ENCODE peak calls at places on chromosomes 5 and 9, in four cellular contexts. One of them, this sample, is unnamed.

GRCh38 chr9:90020277-90020871 is 415.6 kb downstream of the GADD45G start:
- DNase-seq in GM20000: no peak
- DNase-seq in GM13976: no peak
- DNase-seq in GM13977: no peak
- DNase-seq in this sample: no peak

GRCh38 chr9:90433398-90433890 is 209.2 kb downstream of the DIRAS2 start:
- DNase-seq in GM13976: no peak
- DNase-seq in GM20000: no peak
- DNase-seq in GM13977: no peak
- DNase-seq in this sample: no peak

GRCh38 chr5:87195104-87195581 is 72.5 kb upstream of the RASA1 start:
- DNase-seq in GM13976: peak
- DNase-seq in GM20000: peak
- DNase-seq in GM13977: peak
- DNase-seq in this sample: peak

GRCh38 chr5:133421394-133421793 is 190.9 kb downstream of the FSTL4 start:
- DNase-seq in GM13977: peak
- DNase-seq in GM20000: no peak
- DNase-seq in GM13976: peak
- DNase-seq in this sample: peak

GRCh38 chr5:97888439-97888838 is 705.4 kb upstream of the RIOK2 start:
- DNase-seq in GM13976: peak
- DNase-seq in GM20000: peak
- DNase-seq in GM13977: peak
- DNase-seq in this sample: peak

GRCh38 chr9:135889564-135890189 is 17.7 kb downstream of the CAMSAP1 start:
- DNase-seq in GM20000: no peak
- DNase-seq in GM13976: no peak
- DNase-seq in GM13977: no peak
- DNase-seq in this sample: no peak

GRCh38 chr9:113499876-113500497 is 36.5 kb downstream of the RGS3 start:
- DNase-seq in GM13976: no peak
- DNase-seq in GM13977: no peak
- DNase-seq in GM20000: no peak
- DNase-seq in this sample: no peak

GRCh38 chr5:124639095-124639665 is 107.3 kb downstream of the ZNF608 start:
- DNase-seq in GM13977: no peak
- DNase-seq in GM13976: no peak
- DNase-seq in GM20000: no peak
- DNase-seq in this sample: no peak

GRCh38 chr9:106634183-106634582 is 228.8 kb upstream of the ZNF462 start:
- DNase-seq in GM20000: no peak
- DNase-seq in GM13976: no peak
- DNase-seq in GM13977: no peak
- DNase-seq in this sample: no peak

GRCh38 chr9:82488702-82489578 is 500.4 kb downstream of the SPATA31D1 start:
- DNase-seq in GM13976: peak
- DNase-seq in GM13977: no peak
- DNase-seq in GM20000: no peak
- DNase-seq in this sample: no peak

GRCh38 chr5:14218480-14218879 is 75.3 kb downstream of the TRIO start:
- DNase-seq in GM20000: no peak
- DNase-seq in GM13976: no peak
- DNase-seq in GM13977: no peak
- DNase-seq in this sample: no peak

GRCh38 chr9:129405089-129405830 is 215.6 kb downstream of the C9orf50 start:
- DNase-seq in GM13977: no peak
- DNase-seq in GM20000: no peak
- DNase-seq in GM13976: no peak
- DNase-seq in this sample: no peak

GRCh38 chr9:97848237-97848581 is 4.8 kb upstream of the FOXE1 start:
- DNase-seq in GM20000: no peak
- DNase-seq in GM13976: no peak
- DNase-seq in GM13977: no peak
- DNase-seq in this sample: no peak

GRCh38 chr5:157920828-157921170 is 61.9 kb upstream of the CLINT1 start:
- DNase-seq in GM20000: no peak
- DNase-seq in GM13976: no peak
- DNase-seq in GM13977: no peak
- DNase-seq in this sample: no peak

GRCh38 chr9:132586830-132587483 is 4.6 kb downstream of the BARHL1 start:
- DNase-seq in GM20000: no peak
- DNase-seq in GM13977: no peak
- DNase-seq in GM13976: peak
- DNase-seq in this sample: no peak

GRCh38 chr5:139660916-139661814 is 13.0 kb downstream of the CXXC5 start:
- DNase-seq in GM20000: peak
- DNase-seq in GM13977: peak
- DNase-seq in GM13976: peak
- DNase-seq in this sample: peak

GRCh38 chr5:93883459-93883858 is 142.1 kb upstream of the POU5F2 start:
- DNase-seq in GM13976: no peak
- DNase-seq in GM20000: no peak
- DNase-seq in GM13977: no peak
- DNase-seq in this sample: no peak

GRCh38 chr5:94545870-94546625 is 72.4 kb downstream of the KIAA0825 start:
- DNase-seq in GM20000: no peak
- DNase-seq in GM13977: no peak
- DNase-seq in GM13976: no peak
- DNase-seq in this sample: no peak

GRCh38 chr9:109319072-109319630 is 1.7 kb downstream of the EPB41L4B start:
- DNase-seq in GM13977: no peak
- DNase-seq in GM20000: peak
- DNase-seq in GM13976: no peak
- DNase-seq in this sample: no peak

GRCh38 chr5:150131978-150132694 is 23.5 kb downstream of the PDGFRB start:
- DNase-seq in GM13976: no peak
- DNase-seq in GM20000: no peak
- DNase-seq in GM13977: no peak
- DNase-seq in this sample: no peak

GRCh38 chr9:111752455-111752854 is 42.3 kb downstream of the SHOC1 start:
- DNase-seq in GM13976: no peak
- DNase-seq in GM13977: no peak
- DNase-seq in GM20000: no peak
- DNase-seq in this sample: no peak

GRCh38 chr5:154444559-154445421 is 1.0 kb upstream of the SAP30L start:
- DNase-seq in GM13976: peak
- DNase-seq in GM13977: peak
- DNase-seq in GM20000: peak
- DNase-seq in this sample: peak

GRCh38 chr9:111056554-111056953 is 18.3 kb upstream of the LPAR1 start:
- DNase-seq in GM20000: no peak
- DNase-seq in GM13976: no peak
- DNase-seq in GM13977: no peak
- DNase-seq in this sample: no peak

GRCh38 chr5:56123531-56124243 is 109.4 kb downstream of the ANKRD55 start:
- DNase-seq in GM13976: no peak
- DNase-seq in GM20000: no peak
- DNase-seq in GM13977: no peak
- DNase-seq in this sample: no peak

GRCh38 chr5:147290261-147290660 is 55.4 kb downstream of the STK32A start:
- DNase-seq in GM13976: no peak
- DNase-seq in GM20000: no peak
- DNase-seq in GM13977: no peak
- DNase-seq in this sample: no peak

GRCh38 chr5:117690603-117691002 is 1116.0 kb upstream of the SEMA6A start:
- DNase-seq in GM13977: no peak
- DNase-seq in GM13976: no peak
- DNase-seq in GM20000: no peak
- DNase-seq in this sample: no peak

GRCh38 chr9:136916330-136917184 is 28.0 kb downstream of the FBXW5 start:
- DNase-seq in GM13976: no peak
- DNase-seq in GM13977: no peak
- DNase-seq in GM20000: no peak
- DNase-seq in this sample: no peak

GRCh38 chr5:151214614-151215545 is 9.0 kb downstream of the CCDC69 start:
- DNase-seq in GM13976: peak
- DNase-seq in GM13977: peak
- DNase-seq in GM20000: peak
- DNase-seq in this sample: peak

GRCh38 chr5:155539958-155540595 is 526.5 kb downstream of the KIF4B start:
- DNase-seq in GM13976: no peak
- DNase-seq in GM20000: no peak
- DNase-seq in GM13977: no peak
- DNase-seq in this sample: no peak

GRCh38 chr5:140672455-140673186 is 755 bp downstream of the DND1 start:
- DNase-seq in GM13976: no peak
- DNase-seq in GM20000: peak
- DNase-seq in GM13977: no peak
- DNase-seq in this sample: no peak

GRCh38 chr9:136674786-136675349 is 12.2 kb downstream of the EGFL7 start:
- DNase-seq in GM13977: no peak
- DNase-seq in GM20000: no peak
- DNase-seq in GM13976: no peak
- DNase-seq in this sample: no peak

GRCh38 chr5:68319316-68320093 is 103.9 kb downstream of the PIK3R1 start:
- DNase-seq in GM13976: no peak
- DNase-seq in GM13977: no peak
- DNase-seq in GM20000: no peak
- DNase-seq in this sample: no peak

GRCh38 chr5:81850494-81850893 is 99.6 kb upstream of the SSBP2 start:
- DNase-seq in GM20000: no peak
- DNase-seq in GM13977: no peak
- DNase-seq in GM13976: no peak
- DNase-seq in this sample: no peak

GRCh38 chr5:139474815-139475791 is 4.3 kb downstream of the SMIM33 start:
- DNase-seq in GM13976: no peak
- DNase-seq in GM13977: no peak
- DNase-seq in GM20000: no peak
- DNase-seq in this sample: no peak

GRCh38 chr9:115764649-115765048 is 388.9 kb upstream of the PAPPA start:
- DNase-seq in GM13977: no peak
- DNase-seq in GM20000: no peak
- DNase-seq in GM13976: no peak
- DNase-seq in this sample: no peak

GRCh38 chr5:173627860-173628392 is 11.5 kb upstream of the BOD1 start:
- DNase-seq in GM13976: no peak
- DNase-seq in GM13977: no peak
- DNase-seq in GM20000: no peak
- DNase-seq in this sample: no peak

GRCh38 chr5:173630724-173631365 is 14.4 kb upstream of the BOD1 start:
- DNase-seq in GM20000: no peak
- DNase-seq in GM13977: no peak
- DNase-seq in GM13976: no peak
- DNase-seq in this sample: no peak

GRCh38 chr5:173628501-173628900 is 12.1 kb upstream of the BOD1 start:
- DNase-seq in GM13977: no peak
- DNase-seq in GM13976: no peak
- DNase-seq in GM20000: no peak
- DNase-seq in this sample: no peak

GRCh38 chr5:173631478-173631877 is 15.0 kb upstream of the BOD1 start:
- DNase-seq in GM20000: no peak
- DNase-seq in GM13977: no peak
- DNase-seq in GM13976: no peak
- DNase-seq in this sample: no peak

GRCh38 chr5:173629628-173630027 is 13.2 kb upstream of the BOD1 start:
- DNase-seq in GM13977: peak
- DNase-seq in GM13976: peak
- DNase-seq in GM20000: peak
- DNase-seq in this sample: peak
- TF ChIP-seq CTCF in GM13977: peak
- TF ChIP-seq CTCF in GM13976: peak
- TF ChIP-seq CTCF in GM20000: peak
- TF ChIP-seq CTCF in this sample: peak

GRCh38 chr5:118863345-118863744 is 125.0 kb downstream of the DTWD2 start:
- DNase-seq in GM20000: no peak
- DNase-seq in GM13976: no peak
- DNase-seq in GM13977: no peak
- DNase-seq in this sample: no peak
- TF ChIP-seq CTCF in GM20000: no peak
- TF ChIP-seq CTCF in GM13976: no peak
- TF ChIP-seq CTCF in GM13977: no peak
- TF ChIP-seq CTCF in this sample: no peak

DNA sequence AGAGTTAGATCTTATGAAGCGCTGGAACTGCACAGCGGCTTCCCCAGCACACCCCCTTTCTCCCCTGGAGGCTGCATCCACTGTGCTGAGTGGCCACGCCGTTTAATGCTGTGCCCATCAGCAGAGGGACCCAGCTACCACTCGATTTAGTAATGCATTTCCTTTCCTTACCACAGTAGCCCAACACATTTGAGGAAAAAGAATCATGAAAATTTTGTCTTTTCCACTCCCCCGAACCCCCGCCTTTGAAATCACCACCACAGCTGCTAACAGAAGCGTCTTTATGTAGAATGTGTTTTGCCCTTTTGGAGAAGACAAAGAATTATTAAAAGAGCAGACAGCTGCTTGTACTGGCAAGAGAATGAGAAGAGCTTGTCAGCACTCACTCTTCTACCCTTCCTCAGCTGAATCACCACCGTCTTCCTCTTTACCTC is 73.2 kb downstream of the ACER2 start:
- DNase-seq in GM13976: no peak
- DNase-seq in GM13977: no peak
- DNase-seq in GM20000: no peak
- DNase-seq in this sample: no peak
- TF ChIP-seq CTCF in GM13976: no peak
- TF ChIP-seq CTCF in GM13977: no peak
- TF ChIP-seq CTCF in GM20000: no peak
- TF ChIP-seq CTCF in this sample: no peak

GRCh38 chr9:96140401-96141180 is 161.4 kb downstream of the HSD17B3 start:
- DNase-seq in GM20000: no peak
- DNase-seq in GM13976: no peak
- DNase-seq in GM13977: no peak
- DNase-seq in this sample: no peak
- TF ChIP-seq CTCF in GM20000: no peak
- TF ChIP-seq CTCF in GM13976: no peak
- TF ChIP-seq CTCF in GM13977: no peak
- TF ChIP-seq CTCF in this sample: no peak

GRCh38 chr5:178859625-178860521 is at the start of gene ZNF354B:
- DNase-seq in GM13977: peak
- DNase-seq in GM13976: peak
- DNase-seq in GM20000: peak
- DNase-seq in this sample: peak
- TF ChIP-seq CTCF in GM13977: no peak
- TF ChIP-seq CTCF in GM13976: no peak
- TF ChIP-seq CTCF in GM20000: no peak
- TF ChIP-seq CTCF in this sample: no peak

DNA sequence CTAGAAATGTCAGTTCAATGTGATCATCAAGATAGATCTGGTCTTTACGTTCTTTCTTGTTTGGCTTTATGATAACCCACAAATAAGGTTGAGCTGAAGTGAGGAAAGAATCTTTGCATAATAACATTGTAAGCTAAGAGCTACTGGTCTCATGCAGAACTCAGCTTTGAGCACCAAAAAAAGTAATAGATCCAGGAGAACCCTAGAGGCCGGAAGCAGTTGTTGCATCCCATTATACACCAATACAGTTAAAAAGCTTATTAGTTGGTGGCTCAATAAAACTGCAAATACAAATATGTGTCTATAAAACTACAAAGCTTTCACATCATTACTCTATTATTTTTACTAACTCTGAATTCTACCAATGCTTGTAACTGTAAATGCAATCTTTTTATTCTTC is 85.5 kb upstream of the NUDT12 start:
- DNase-seq in GM13977: no peak
- DNase-seq in GM20000: no peak
- DNase-seq in GM13976: no peak
- DNase-seq in this sample: no peak
- TF ChIP-seq CTCF in GM13977: no peak
- TF ChIP-seq CTCF in GM20000: no peak
- TF ChIP-seq CTCF in GM13976: no peak
- TF ChIP-seq CTCF in this sample: no peak

This sample was measured in GM10248.